ENCODE peak calls at places on chromosomes 16 and 17, in six cellular contexts. B is endodermal cell, D is fibroblast of mammary gland, Z is lower leg skin, V is T-helper 1 cell, X is SW480. T is an unnamed sample.

GRCh38 chr16:1775846-1776671 is 3.1 kb upstream of the MRPS34 start:
- DNase-seq in X (no peak), B (no peak), D (no peak), V (no peak), Z (no peak), T (no peak)

GRCh38 chr17:1906622-1907021 is 76.8 kb downstream of the RPA1 start:
- DNase-seq in V (no peak), Z (no peak), B (peak), D (no peak), X (no peak), T (no peak)

GRCh38 chr16:66926171-66926570 is 836 bp upstream of the RRAD start:
- DNase-seq in B (no peak), X (no peak), V (no peak), D (no peak), Z (no peak), T (no peak)

GRCh38 chr17:77312786-77313599 is 172.2 kb downstream of the SEC14L1 start:
- DNase-seq in D (peak), B (no peak), V (peak), X (no peak), Z (peak), T (no peak)

GRCh38 chr17:44202756-44203155 is 3.1 kb upstream of the ATXN7L3 start:
- DNase-seq in B (no peak), Z (no peak), V (no peak), D (no peak), X (no peak), T (no peak)

GRCh38 chr16:72475688-72476087 is 303.7 kb upstream of the PMFBP1 start:
- DNase-seq in Z (no peak), X (no peak), V (no peak), B (no peak), D (no peak), T (no peak)

GRCh38 chr17:35087731-35088646 is 24.5 kb upstream of the RFFL start:
- DNase-seq in Z (no peak), D (peak), B (peak), X (peak), V (no peak), T (no peak)

GRCh38 chr17:31472137-31472536 is 80.7 kb downstream of the RAB11FIP4 start:
- DNase-seq in V (no peak), B (no peak), D (no peak), X (no peak), Z (no peak), T (no peak)

GRCh38 chr16:87931504-87931903 is 4.8 kb downstream of the CA5A start:
- DNase-seq in V (no peak), D (no peak), X (peak), Z (no peak), B (no peak), T (no peak)

GRCh38 chr16:2008009-2008526 is 1.6 kb downstream of the ZNF598 start:
- DNase-seq in V (no peak), X (peak), B (no peak), Z (peak), D (peak), T (no peak)

GRCh38 chr16:67399218-67399733 is 6.0 kb upstream of the TPPP3 start:
- DNase-seq in X (no peak), D (no peak), B (peak), Z (peak), V (no peak), T (no peak)

GRCh38 chr17:27396941-27397340 is 59.3 kb upstream of the KSR1 start:
- DNase-seq in X (no peak), Z (peak), V (no peak), D (peak), B (no peak), T (no peak)

GRCh38 chr16:69937465-69937951 is 13.6 kb upstream of the CLEC18A start:
- DNase-seq in Z (no peak), D (no peak), B (no peak), X (no peak), V (no peak), T (no peak)

GRCh38 chr16:55370762-55371482 is 46.9 kb downstream of the IRX6 start:
- DNase-seq in D (peak), Z (peak), V (no peak), B (peak), X (peak), T (no peak)

GRCh38 chr16:85809645-85810044 is 10.2 kb downstream of the COX4I1 start:
- DNase-seq in D (no peak), Z (no peak), B (no peak), V (no peak), X (no peak), T (no peak)

GRCh38 chr17:75130632-75131277 is 787 bp downstream of the NT5C start:
- DNase-seq in D (peak), Z (peak), X (peak), V (peak), B (peak), T (no peak)

GRCh38 chr16:85984211-85984880 is 85.4 kb downstream of the IRF8 start:
- DNase-seq in V (no peak), Z (no peak), D (no peak), B (peak), X (no peak), T (no peak)

GRCh38 chr16:69756705-69757104 is 2.0 kb upstream of the NOB1 start:
- DNase-seq in Z (no peak), D (no peak), V (no peak), B (no peak), X (no peak), T (no peak)

GRCh38 chr17:42166196-42166763 is 11.5 kb upstream of the RAB5C start:
- DNase-seq in V (no peak), B (no peak), Z (no peak), X (no peak), D (no peak), T (no peak)

GRCh38 chr16:10647264-10647720 is 47.4 kb downstream of the TEKT5 start:
- DNase-seq in Z (no peak), B (no peak), D (no peak), V (no peak), X (no peak), T (no peak)

GRCh38 chr17:50266384-50267073 is 7.7 kb upstream of the TMEM92 start:
- DNase-seq in X (peak), D (peak), V (no peak), B (peak), Z (peak), T (no peak)

GRCh38 chr17:37438141-37438540 is 31.5 kb downstream of the TADA2A start:
- DNase-seq in V (no peak), Z (no peak), X (no peak), D (no peak), B (no peak), T (no peak)